ENCODE peak calls at places on chromosomes 5 and 9, in four cellular contexts. One of them, this sample, is unnamed. For H3K9me1, the result is how much of the 10 kb centered on the place peaks cover.

GRCh38 chr5:110255194-110255593 is 471.3 kb downstream of the TMEM232 start:
- DNase-seq in IMR-90: no peak
- DNase-seq in K562: no peak
- DNase-seq in endothelial cell of umbilical vein: no peak
- DNase-seq in this sample: no peak

GRCh38 chr5:120463991-120464626 is at the start of gene PRR16:
- DNase-seq in IMR-90: peak
- DNase-seq in K562: peak
- DNase-seq in endothelial cell of umbilical vein: peak
- DNase-seq in this sample: no peak

GRCh38 chr5:22631683-22632082 is 221.5 kb downstream of the CDH12 start:
- DNase-seq in IMR-90: no peak
- DNase-seq in K562: no peak
- DNase-seq in endothelial cell of umbilical vein: no peak
- DNase-seq in this sample: no peak

GRCh38 chr5:74056789-74057164 is 430.8 kb downstream of the ARHGEF28 start:
- DNase-seq in IMR-90: peak
- DNase-seq in K562: peak
- DNase-seq in endothelial cell of umbilical vein: peak
- DNase-seq in this sample: no peak

GRCh38 chr9:105415344-105415980 is 32.4 kb upstream of the FSD1L start:
- DNase-seq in IMR-90: peak
- DNase-seq in K562: peak
- DNase-seq in endothelial cell of umbilical vein: peak
- DNase-seq in this sample: peak

GRCh38 chr5:181281077-181281983 is 20.4 kb upstream of the TRIM52 start:
- DNase-seq in IMR-90: no peak
- DNase-seq in K562: peak
- DNase-seq in endothelial cell of umbilical vein: no peak
- DNase-seq in this sample: no peak

GRCh38 chr5:89302102-89302891 is 419.3 kb upstream of the MEF2C start:
- DNase-seq in IMR-90: no peak
- DNase-seq in K562: no peak
- DNase-seq in endothelial cell of umbilical vein: no peak
- DNase-seq in this sample: no peak

GRCh38 chr5:164296603-164297080 is 791.2 kb downstream of the MAT2B start:
- DNase-seq in IMR-90: peak
- DNase-seq in K562: peak
- DNase-seq in endothelial cell of umbilical vein: peak
- DNase-seq in this sample: no peak

GRCh38 chr5:154813158-154813557 is 37.2 kb downstream of the FAXDC2 start:
- DNase-seq in IMR-90: no peak
- DNase-seq in K562: no peak
- DNase-seq in endothelial cell of umbilical vein: no peak
- DNase-seq in this sample: no peak

GRCh38 chr5:154817815-154818214 is 32.6 kb downstream of the FAXDC2 start:
- DNase-seq in IMR-90: no peak
- DNase-seq in K562: no peak
- DNase-seq in endothelial cell of umbilical vein: no peak
- DNase-seq in this sample: no peak

GRCh38 chr5:154816891-154817492 is 33.4 kb downstream of the FAXDC2 start:
- DNase-seq in IMR-90: no peak
- DNase-seq in K562: no peak
- DNase-seq in endothelial cell of umbilical vein: peak
- DNase-seq in this sample: no peak

GRCh38 chr5:154813736-154814135 is 36.7 kb downstream of the FAXDC2 start:
- DNase-seq in IMR-90: no peak
- DNase-seq in K562: no peak
- DNase-seq in endothelial cell of umbilical vein: no peak
- DNase-seq in this sample: no peak

DNA sequence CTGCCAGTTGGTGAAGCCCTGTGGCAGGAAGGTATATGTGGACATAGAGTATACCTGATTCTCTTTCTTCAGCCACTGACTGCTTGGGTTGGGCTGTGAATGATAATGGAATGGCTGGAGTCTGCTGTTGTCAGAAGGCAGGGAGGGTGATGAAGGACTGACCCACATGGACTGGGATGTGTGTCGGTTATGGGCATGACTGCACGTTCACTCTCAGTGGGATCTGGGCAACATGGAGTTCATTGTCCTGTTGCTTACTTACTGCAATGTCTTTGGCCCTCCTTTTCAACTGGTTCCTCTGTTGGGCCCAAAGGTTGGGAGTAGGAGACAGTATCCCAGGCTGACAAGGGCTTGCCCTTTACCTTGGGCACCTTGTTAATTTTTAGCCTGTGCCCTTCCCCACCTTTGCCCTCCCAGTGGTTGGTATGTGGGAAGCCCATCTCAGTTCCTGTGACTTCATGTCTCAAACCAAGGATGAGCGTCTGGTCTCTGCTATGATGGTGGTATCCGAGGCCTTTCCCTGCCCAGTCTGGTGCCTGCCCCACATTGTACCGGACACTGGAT is 34.6 kb downstream of the FAXDC2 start:
- DNase-seq in IMR-90: no peak
- DNase-seq in K562: no peak
- DNase-seq in endothelial cell of umbilical vein: no peak
- DNase-seq in this sample: no peak
- H3K9me1 ChIP-seq in IMR-90: under half
- H3K9me1 ChIP-seq in K562: under half
- H3K9me1 ChIP-seq in endothelial cell of umbilical vein: under half
- H3K9me1 ChIP-seq in this sample: under half

GRCh38 chr5:15533124-15533893 is 33.3 kb downstream of the FBXL7 start:
- DNase-seq in IMR-90: peak
- DNase-seq in K562: no peak
- DNase-seq in endothelial cell of umbilical vein: peak
- DNase-seq in this sample: no peak

GRCh38 chr5:15525679-15526275 is 25.8 kb downstream of the FBXL7 start:
- DNase-seq in IMR-90: peak
- DNase-seq in K562: no peak
- DNase-seq in endothelial cell of umbilical vein: no peak
- DNase-seq in this sample: no peak

GRCh38 chr5:15528476-15528875 is 28.5 kb downstream of the FBXL7 start:
- DNase-seq in IMR-90: no peak
- DNase-seq in K562: no peak
- DNase-seq in endothelial cell of umbilical vein: no peak
- DNase-seq in this sample: no peak

GRCh38 chr5:15526413-15526812 is 26.4 kb downstream of the FBXL7 start:
- DNase-seq in IMR-90: no peak
- DNase-seq in K562: no peak
- DNase-seq in endothelial cell of umbilical vein: no peak
- DNase-seq in this sample: no peak

GRCh38 chr5:15529821-15530220 is 29.8 kb downstream of the FBXL7 start:
- DNase-seq in IMR-90: peak
- DNase-seq in K562: no peak
- DNase-seq in endothelial cell of umbilical vein: no peak
- DNase-seq in this sample: no peak
- H3K9me1 ChIP-seq in IMR-90: under half
- H3K9me1 ChIP-seq in K562: under half
- H3K9me1 ChIP-seq in endothelial cell of umbilical vein: under half
- H3K9me1 ChIP-seq in this sample: under half

GRCh38 chr5:2993301-2993700 is 241.8 kb upstream of the IRX2 start:
- DNase-seq in IMR-90: no peak
- DNase-seq in K562: no peak
- DNase-seq in endothelial cell of umbilical vein: no peak
- DNase-seq in this sample: no peak
- H3K9me1 ChIP-seq in IMR-90: under half
- H3K9me1 ChIP-seq in K562: under half
- H3K9me1 ChIP-seq in endothelial cell of umbilical vein: under half
- H3K9me1 ChIP-seq in this sample: under half

GRCh38 chr9:104386425-104387069 is 117.5 kb upstream of the OR13F1 start:
- DNase-seq in IMR-90: peak
- DNase-seq in K562: peak
- DNase-seq in endothelial cell of umbilical vein: peak
- DNase-seq in this sample: no peak
- H3K9me1 ChIP-seq in IMR-90: under half
- H3K9me1 ChIP-seq in K562: under half
- H3K9me1 ChIP-seq in endothelial cell of umbilical vein: under half
- H3K9me1 ChIP-seq in this sample: under half

GRCh38 chr5:178476531-178476930 is 113.7 kb downstream of the COL23A1 start:
- DNase-seq in IMR-90: no peak
- DNase-seq in K562: peak
- DNase-seq in endothelial cell of umbilical vein: no peak
- DNase-seq in this sample: no peak

GRCh38 chr5:178474562-178475184 is 115.5 kb downstream of the COL23A1 start:
- DNase-seq in IMR-90: no peak
- DNase-seq in K562: no peak
- DNase-seq in endothelial cell of umbilical vein: no peak
- DNase-seq in this sample: no peak

GRCh38 chr5:178479261-178479660 is 110.9 kb downstream of the COL23A1 start:
- DNase-seq in IMR-90: no peak
- DNase-seq in K562: no peak
- DNase-seq in endothelial cell of umbilical vein: no peak
- DNase-seq in this sample: no peak

GRCh38 chr5:178477224-178478201 is 112.7 kb downstream of the COL23A1 start:
- DNase-seq in IMR-90: no peak
- DNase-seq in K562: no peak
- DNase-seq in endothelial cell of umbilical vein: no peak
- DNase-seq in this sample: no peak

GRCh38 chr5:178478370-178478769 is 111.8 kb downstream of the COL23A1 start:
- DNase-seq in IMR-90: no peak
- DNase-seq in K562: no peak
- DNase-seq in endothelial cell of umbilical vein: no peak
- DNase-seq in this sample: no peak
- H3K9me1 ChIP-seq in IMR-90: under half
- H3K9me1 ChIP-seq in K562: under half
- H3K9me1 ChIP-seq in endothelial cell of umbilical vein: under half
- H3K9me1 ChIP-seq in this sample: under half

GRCh38 chr9:98240475-98240874 is 15.0 kb downstream of the TBC1D2 start:
- DNase-seq in IMR-90: no peak
- DNase-seq in K562: peak
- DNase-seq in endothelial cell of umbilical vein: no peak
- DNase-seq in this sample: no peak

GRCh38 chr9:98235126-98235525 is 20.3 kb downstream of the TBC1D2 start:
- DNase-seq in IMR-90: peak
- DNase-seq in K562: no peak
- DNase-seq in endothelial cell of umbilical vein: no peak
- DNase-seq in this sample: no peak

GRCh38 chr9:98234231-98234825 is 21.1 kb downstream of the TBC1D2 start:
- DNase-seq in IMR-90: no peak
- DNase-seq in K562: no peak
- DNase-seq in endothelial cell of umbilical vein: no peak
- DNase-seq in this sample: no peak

GRCh38 chr9:98232926-98233325 is 22.5 kb downstream of the TBC1D2 start:
- DNase-seq in IMR-90: no peak
- DNase-seq in K562: no peak
- DNase-seq in endothelial cell of umbilical vein: no peak
- DNase-seq in this sample: no peak

GRCh38 chr9:98236881-98237487 is 18.5 kb downstream of the TBC1D2 start:
- DNase-seq in IMR-90: no peak
- DNase-seq in K562: no peak
- DNase-seq in endothelial cell of umbilical vein: no peak
- DNase-seq in this sample: no peak
- H3K9me1 ChIP-seq in IMR-90: under half
- H3K9me1 ChIP-seq in K562: under half
- H3K9me1 ChIP-seq in endothelial cell of umbilical vein: under half
- H3K9me1 ChIP-seq in this sample: under half

DNA sequence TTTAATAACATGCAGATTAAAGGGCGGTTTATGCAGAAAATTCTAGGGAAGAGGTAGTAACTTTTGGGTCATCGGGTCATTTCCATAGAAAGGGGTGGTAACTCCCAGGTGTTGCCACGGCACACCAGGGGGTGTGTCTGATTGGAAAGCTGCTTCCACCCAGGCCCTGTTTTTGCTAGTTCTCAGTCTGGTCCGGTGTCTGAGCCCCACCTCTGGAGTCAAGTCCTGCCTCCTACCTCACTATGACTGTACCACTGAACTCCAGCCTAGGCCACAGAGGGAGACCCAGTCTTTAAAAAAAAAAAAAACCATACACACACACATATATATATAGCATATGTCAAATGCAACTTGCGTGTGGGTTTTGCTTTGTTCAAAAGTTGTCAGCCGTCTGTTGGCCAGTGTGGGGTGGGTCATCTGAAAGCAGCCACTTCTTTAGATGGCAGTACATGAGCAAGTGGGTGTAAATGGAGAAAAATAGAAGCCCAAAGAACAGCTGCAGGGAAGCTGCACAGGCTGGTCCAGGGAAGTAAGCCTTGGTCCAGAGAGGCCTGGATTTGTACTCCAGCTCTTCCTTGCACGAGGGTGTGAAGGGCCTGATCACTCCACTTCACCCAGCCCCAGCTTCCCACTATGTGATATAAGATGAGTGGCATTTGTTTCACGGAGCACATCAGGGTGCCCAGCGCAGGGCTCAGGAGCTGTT is 110.7 kb upstream of the SPRY4 start:
- DNase-seq in IMR-90: no peak
- DNase-seq in K562: no peak
- DNase-seq in endothelial cell of umbilical vein: no peak
- DNase-seq in this sample: no peak
- H3K9me1 ChIP-seq in IMR-90: under half
- H3K9me1 ChIP-seq in K562: under half
- H3K9me1 ChIP-seq in endothelial cell of umbilical vein: under half
- H3K9me1 ChIP-seq in this sample: under half

This sample was measured in keratinocyte.